ENCODE peak calls at places on chromosomes 16 and 17, in six cellular contexts. B is neural progenitor cell, U is PC-3, R is GM23248, G is PC-9, H is GM23338. Y is an unnamed sample.
A peak's percentile ranks its signal among the peaks of the same experiment; 100 is the strongest.

GRCh38 chr16:86029131-86029741 is 130.3 kb downstream of the IRF8 start:
- DNase-seq in B (no peak), U (no peak), R (peak; percentile 39), G (no peak), H (peak; percentile 14), Y (no peak)

GRCh38 chr17:17325816-17326215 is 22.6 kb downstream of the NT5M start:
- DNase-seq in B (no peak), U (no peak), R (no peak), G (no peak), H (no peak), Y (no peak)

GRCh38 chr17:29145289-29146058 is 34.7 kb downstream of the MYO18A start:
- DNase-seq in B (peak; percentile 77), U (peak; percentile 57), R (peak; percentile 88), G (peak; percentile 52), H (peak; percentile 89), Y (peak; percentile 82)

GRCh38 chr16:1946495-1947368 is 3.7 kb upstream of the MSRB1 start:
- DNase-seq in B (no peak), U (no peak), R (no peak), G (no peak), H (peak; percentile 49), Y (no peak)

GRCh38 chr17:72150632-72151460 is 30.0 kb downstream of the SOX9 start:
- DNase-seq in B (peak; percentile 61), U (no peak), R (peak; percentile 9), G (no peak), H (peak; percentile 99), Y (no peak)

GRCh38 chr16:85891033-85891775 is 7.8 kb upstream of the IRF8 start:
- DNase-seq in B (no peak), U (peak; percentile 81), R (peak; percentile 37), G (peak; percentile 55), H (no peak), Y (no peak)

GRCh38 chr17:66177048-66177447 is 14.9 kb downstream of the CEP112 start:
- DNase-seq in B (no peak), U (peak; percentile 90), R (no peak), G (no peak), H (no peak), Y (no peak)

GRCh38 chr16:13414154-13414553 is 505.8 kb upstream of the ERCC4 start:
- DNase-seq in B (no peak), U (no peak), R (no peak), G (no peak), H (no peak), Y (no peak)

GRCh38 chr17:2063306-2064146 is 8.6 kb downstream of the HIC1 start:
- DNase-seq in B (no peak), U (no peak), R (peak; percentile 66), G (no peak), H (no peak), Y (no peak)

GRCh38 chr17:38550661-38551060 is 55.1 kb downstream of the SRCIN1 start:
- DNase-seq in B (no peak), U (peak; percentile 70), R (peak; percentile 92), G (peak; percentile 44), H (no peak), Y (no peak)

GRCh38 chr17:43578699-43579569 is 32.8 kb upstream of the ETV4 start:
- DNase-seq in B (peak; percentile 51), U (peak; percentile 69), R (peak; percentile 62), G (peak; percentile 44), H (peak; percentile 49), Y (peak; percentile 35)

GRCh38 chr16:621526-622105 is 9.2 kb upstream of the WFIKKN1 start:
- DNase-seq in B (no peak), U (no peak), R (no peak), G (no peak), H (no peak), Y (no peak)

GRCh38 chr17:40862985-40863733 is 3.9 kb downstream of the KRT12 start:
- DNase-seq in B (peak; percentile 65), U (no peak), R (no peak), G (no peak), H (peak; percentile 96), Y (no peak)

GRCh38 chr17:61234102-61234750 is 165.4 kb upstream of the TBX2 start:
- DNase-seq in B (peak; percentile 25), U (no peak), R (no peak), G (no peak), H (no peak), Y (no peak)

GRCh38 chr16:69340095-69340644 is 598 bp downstream of the NIP7 start:
- DNase-seq in B (peak; percentile 10), U (no peak), R (peak; percentile 53), G (no peak), H (no peak), Y (peak; percentile 40)

GRCh38 chr17:6233339-6233738 is 163.2 kb downstream of the WSCD1 start:
- DNase-seq in B (no peak), U (no peak), R (no peak), G (no peak), H (no peak), Y (no peak)

DNA sequence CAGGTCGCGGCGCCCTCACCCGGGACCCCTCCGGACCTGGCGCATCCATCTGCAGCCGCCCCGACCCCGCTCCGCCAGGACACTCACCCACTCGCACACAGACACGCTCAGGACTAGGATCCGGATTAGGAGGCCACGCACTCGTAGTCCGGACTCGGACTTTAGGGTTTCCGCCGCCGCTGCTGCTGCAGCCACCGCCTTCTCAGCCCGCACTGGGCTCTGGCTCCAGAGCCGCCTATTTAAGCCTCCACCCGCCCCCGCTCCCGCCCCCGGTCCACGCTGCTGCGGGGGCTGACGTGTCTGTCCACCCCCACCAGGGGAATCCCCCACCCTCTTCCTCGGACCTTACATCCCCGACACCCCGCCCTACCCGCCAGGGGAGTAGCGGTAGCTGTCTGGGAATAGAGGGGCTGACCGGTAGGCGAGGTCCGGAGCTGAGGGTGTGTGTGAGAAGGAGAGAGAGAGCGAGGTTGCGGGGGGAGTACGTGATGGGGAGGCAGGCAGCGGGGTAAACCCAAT is at the start of gene RRAD:
- DNase-seq in B (peak; percentile 54), U (no peak), R (peak; percentile 54), G (no peak), H (peak; percentile 50), Y (no peak)
- TF ChIP-seq EZH2 in B (peak; percentile 92), U (peak; percentile 69), R (peak; percentile 72), G (no peak), H (peak; percentile 68), Y (no peak)

GRCh38 chr17:57508706-57509105 is 236.4 kb downstream of the CCDC182 start:
- DNase-seq in B (no peak), U (no peak), R (no peak), G (no peak), H (no peak), Y (peak; percentile 70)

GRCh38 chr17:57514614-57515013 is 230.5 kb downstream of the CCDC182 start:
- DNase-seq in B (no peak), U (no peak), R (no peak), G (no peak), H (no peak), Y (no peak)

GRCh38 chr17:57515662-57516211 is 229.4 kb downstream of the CCDC182 start:
- DNase-seq in B (no peak), U (peak; percentile 42), R (peak; percentile 45), G (no peak), H (no peak), Y (no peak)

GRCh38 chr17:57511475-57512123 is 233.5 kb downstream of the CCDC182 start:
- DNase-seq in B (peak; percentile 65), U (no peak), R (no peak), G (no peak), H (no peak), Y (no peak)

GRCh38 chr17:57512258-57512657 is 232.8 kb downstream of the CCDC182 start:
- DNase-seq in B (no peak), U (no peak), R (no peak), G (no peak), H (no peak), Y (no peak)
- H3K36me3 ChIP-seq in B (no peaks in the 10 kb centered on the region), U (no peaks in the 10 kb centered on the region), R (no peaks in the 10 kb centered on the region), G (no peaks in the 10 kb centered on the region), H (no peaks in the 10 kb centered on the region), Y (no peaks in the 10 kb centered on the region)

GRCh38 chr17:63430223-63430622 is 15.9 kb downstream of the CYB561 start:
- DNase-seq in B (no peak), U (no peak), R (no peak), G (no peak), H (no peak), Y (no peak)
- H3F3A ChIP-seq in B (no peaks in the 10 kb centered on the region), U (peaks cover 14% of the 10 kb centered on the region), R (peaks cover 29% of the 10 kb centered on the region), G (peaks cover 73% of the 10 kb centered on the region), H (peaks cover 3% of the 10 kb centered on the region), Y (no peaks in the 10 kb centered on the region)

GRCh38 chr17:10072086-10072485 is 126.3 kb downstream of the GAS7 start:
- DNase-seq in B (no peak), U (no peak), R (no peak), G (no peak), H (no peak), Y (no peak)

GRCh38 chr17:10073026-10073425 is 125.4 kb downstream of the GAS7 start:
- DNase-seq in B (no peak), U (no peak), R (no peak), G (no peak), H (no peak), Y (no peak)

GRCh38 chr17:10075919-10076318 is 122.5 kb downstream of the GAS7 start:
- DNase-seq in B (no peak), U (no peak), R (no peak), G (no peak), H (no peak), Y (no peak)

GRCh38 chr17:10072556-10072955 is 125.8 kb downstream of the GAS7 start:
- DNase-seq in B (no peak), U (no peak), R (no peak), G (no peak), H (no peak), Y (no peak)

DNA sequence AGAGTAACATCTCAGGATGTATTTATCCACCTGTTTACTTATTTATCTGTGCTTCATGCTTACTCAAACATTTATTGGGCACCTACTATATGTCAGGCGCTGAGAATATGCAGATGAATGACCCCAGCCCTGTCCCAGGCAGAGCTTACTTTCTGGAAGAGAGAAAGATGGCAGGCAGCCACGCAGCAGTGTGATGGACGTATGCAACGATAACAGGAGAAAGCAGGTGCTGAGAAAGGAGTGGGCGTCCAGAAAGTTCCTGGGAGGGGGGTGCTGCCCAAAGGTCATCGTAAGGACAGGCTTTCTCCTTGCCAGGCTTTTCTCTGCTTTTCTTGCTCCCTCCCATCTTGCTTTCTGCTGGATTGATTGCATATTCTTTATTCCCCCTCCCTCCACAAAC is 124.5 kb downstream of the GAS7 start:
- DNase-seq in B (no peak), U (no peak), R (no peak), G (no peak), H (no peak), Y (no peak)
- TF ChIP-seq EZH2 in B (no peak), U (no peak), R (no peak), G (no peak), H (no peak), Y (no peak)

GRCh38 chr17:36527851-36528250 is 6.8 kb downstream of the MYO19 start:
- DNase-seq in B (no peak), U (no peak), R (no peak), G (no peak), H (no peak), Y (no peak)
- H3K36me3 ChIP-seq in B (no peaks in the 10 kb centered on the region), U (peaks cover 45% of the 10 kb centered on the region), R (peaks cover 15% of the 10 kb centered on the region), G (peaks cover 12% of the 10 kb centered on the region), H (peaks cover 73% of the 10 kb centered on the region), Y (peaks cover 28% of the 10 kb centered on the region)

GRCh38 chr17:75695830-75696271 is 25.4 kb upstream of the ITGB4 start:
- DNase-seq in B (no peak), U (no peak), R (no peak), G (no peak), H (no peak), Y (no peak)
- H3F3A ChIP-seq in B (peaks cover 31% of the 10 kb centered on the region), U (peaks cover 5% of the 10 kb centered on the region), R (peaks cover 41% of the 10 kb centered on the region), G (peaks cover 55% of the 10 kb centered on the region), H (no peaks in the 10 kb centered on the region), Y (no peaks in the 10 kb centered on the region)

GRCh38 chr17:45016823-45017222 is 34.6 kb downstream of the DCAKD start:
- DNase-seq in B (peak; percentile 41), U (peak; percentile 33), R (peak; percentile 47), G (peak; percentile 11), H (peak; percentile 74), Y (no peak)
- TF ChIP-seq EZH2 in B (no peak), U (no peak), R (no peak), G (no peak), H (no peak), Y (no peak)